ENCODE peak calls at places on chromosome 14, in five cellular contexts. One of them, this sample, is unnamed. For H3K4me1, the result is how much of the 10 kb centered on the place peaks cover.

GRCh38 chr14:44912041-44912869 is 49.5 kb downstream of the KLHL28 start:
- DNase-seq in left lung: no peak
- DNase-seq in body of pancreas: peak
- DNase-seq in HCT116: no peak
- DNase-seq in cardiac muscle cell: peak
- DNase-seq in this sample: no peak

GRCh38 chr14:106691601-106692291 is 1165.4 kb downstream of the TMEM121 start:
- DNase-seq in body of pancreas: peak
- DNase-seq in cardiac muscle cell: no peak
- DNase-seq in left lung: peak
- DNase-seq in HCT116: no peak
- DNase-seq in this sample: no peak

GRCh38 chr14:88568196-88568595 is 5.4 kb downstream of the ZC3H14 start:
- DNase-seq in body of pancreas: no peak
- DNase-seq in HCT116: no peak
- DNase-seq in left lung: no peak
- DNase-seq in cardiac muscle cell: no peak
- DNase-seq in this sample: no peak

GRCh38 chr14:80584638-80585505 is 356.7 kb downstream of the CEP128 start:
- DNase-seq in HCT116: peak
- DNase-seq in body of pancreas: no peak
- DNase-seq in cardiac muscle cell: no peak
- DNase-seq in left lung: no peak
- DNase-seq in this sample: no peak

GRCh38 chr14:75861161-75861621 is 120.6 kb downstream of the TGFB3 start:
- DNase-seq in body of pancreas: no peak
- DNase-seq in left lung: no peak
- DNase-seq in HCT116: peak
- DNase-seq in cardiac muscle cell: peak
- DNase-seq in this sample: no peak

GRCh38 chr14:89137514-89138163 is 279.4 kb downstream of the FOXN3 start:
- DNase-seq in left lung: peak
- DNase-seq in body of pancreas: peak
- DNase-seq in cardiac muscle cell: peak
- DNase-seq in HCT116: peak
- DNase-seq in this sample: peak

GRCh38 chr14:64235652-64236640 is 58.2 kb downstream of the ESR2 start:
- DNase-seq in left lung: no peak
- DNase-seq in cardiac muscle cell: no peak
- DNase-seq in body of pancreas: no peak
- DNase-seq in HCT116: no peak
- DNase-seq in this sample: no peak

GRCh38 chr14:64591809-64592208 is 42.0 kb downstream of the PPP1R36 start:
- DNase-seq in left lung: no peak
- DNase-seq in cardiac muscle cell: peak
- DNase-seq in body of pancreas: no peak
- DNase-seq in HCT116: no peak
- DNase-seq in this sample: no peak

GRCh38 chr14:43503508-43503907 is 1003.6 kb downstream of the FSCB start:
- DNase-seq in cardiac muscle cell: no peak
- DNase-seq in left lung: no peak
- DNase-seq in HCT116: no peak
- DNase-seq in body of pancreas: no peak
- DNase-seq in this sample: no peak

GRCh38 chr14:92108345-92109254 is 2.2 kb upstream of the ATXN3 start:
- DNase-seq in body of pancreas: no peak
- DNase-seq in left lung: no peak
- DNase-seq in cardiac muscle cell: peak
- DNase-seq in HCT116: no peak
- DNase-seq in this sample: no peak

GRCh38 chr14:29724991-29725390 is 202.7 kb downstream of the PRKD1 start:
- DNase-seq in cardiac muscle cell: peak
- DNase-seq in body of pancreas: peak
- DNase-seq in HCT116: no peak
- DNase-seq in left lung: no peak
- DNase-seq in this sample: no peak

GRCh38 chr14:68278568-68279436 is 459.2 kb downstream of the RAD51B start:
- DNase-seq in body of pancreas: peak
- DNase-seq in cardiac muscle cell: peak
- DNase-seq in HCT116: peak
- DNase-seq in left lung: no peak
- DNase-seq in this sample: peak

GRCh38 chr14:96757456-96757855 is 39.7 kb upstream of the VRK1 start:
- DNase-seq in HCT116: no peak
- DNase-seq in cardiac muscle cell: no peak
- DNase-seq in left lung: no peak
- DNase-seq in body of pancreas: no peak
- DNase-seq in this sample: no peak

GRCh38 chr14:87014854-87015253 is 978.1 kb downstream of the GALC start:
- DNase-seq in left lung: no peak
- DNase-seq in cardiac muscle cell: no peak
- DNase-seq in body of pancreas: no peak
- DNase-seq in HCT116: no peak
- DNase-seq in this sample: no peak

GRCh38 chr14:81164167-81164774 is 56.5 kb downstream of the GTF2A1 start:
- DNase-seq in body of pancreas: peak
- DNase-seq in left lung: peak
- DNase-seq in HCT116: peak
- DNase-seq in cardiac muscle cell: peak
- DNase-seq in this sample: peak

GRCh38 chr14:34548472-34548981 is 9.0 kb upstream of the EAPP start:
- DNase-seq in left lung: no peak
- DNase-seq in body of pancreas: peak
- DNase-seq in HCT116: no peak
- DNase-seq in cardiac muscle cell: no peak
- DNase-seq in this sample: peak

GRCh38 chr14:65798216-65798615 is 385.7 kb downstream of the FUT8 start:
- DNase-seq in body of pancreas: no peak
- DNase-seq in cardiac muscle cell: no peak
- DNase-seq in HCT116: no peak
- DNase-seq in left lung: no peak
- DNase-seq in this sample: no peak

GRCh38 chr14:103072595-103073366 is 11.2 kb upstream of the LBHD2 start:
- DNase-seq in cardiac muscle cell: no peak
- DNase-seq in left lung: no peak
- DNase-seq in HCT116: no peak
- DNase-seq in body of pancreas: peak
- DNase-seq in this sample: no peak

GRCh38 chr14:34649344-34649743 is 19.4 kb upstream of the SNX6 start:
- DNase-seq in body of pancreas: no peak
- DNase-seq in left lung: no peak
- DNase-seq in HCT116: no peak
- DNase-seq in cardiac muscle cell: peak
- DNase-seq in this sample: no peak

GRCh38 chr14:102798926-102799325 is 21.7 kb downstream of the TRAF3 start:
- DNase-seq in body of pancreas: no peak
- DNase-seq in cardiac muscle cell: no peak
- DNase-seq in HCT116: no peak
- DNase-seq in left lung: no peak
- DNase-seq in this sample: no peak

GRCh38 chr14:45251912-45252311 is 1.1 kb downstream of the MIS18BP1 start:
- DNase-seq in HCT116: no peak
- DNase-seq in body of pancreas: no peak
- DNase-seq in cardiac muscle cell: peak
- DNase-seq in left lung: no peak
- DNase-seq in this sample: no peak

GRCh38 chr14:60721331-60722162 is 2.6 kb downstream of the SIX4 start:
- DNase-seq in left lung: peak
- DNase-seq in body of pancreas: peak
- DNase-seq in cardiac muscle cell: peak
- DNase-seq in HCT116: peak
- DNase-seq in this sample: peak

GRCh38 chr14:105026033-105026785 is 5.3 kb upstream of the CDCA4 start:
- DNase-seq in left lung: no peak
- DNase-seq in body of pancreas: no peak
- DNase-seq in cardiac muscle cell: no peak
- DNase-seq in HCT116: no peak
- DNase-seq in this sample: peak

GRCh38 chr14:99755629-99756603 is 37.3 kb upstream of the EML1 start:
- DNase-seq in body of pancreas: peak
- DNase-seq in HCT116: no peak
- DNase-seq in cardiac muscle cell: peak
- DNase-seq in left lung: peak
- DNase-seq in this sample: peak

GRCh38 chr14:102911541-102911951 is 10.9 kb upstream of the AMN start:
- DNase-seq in left lung: no peak
- DNase-seq in body of pancreas: no peak
- DNase-seq in cardiac muscle cell: no peak
- DNase-seq in HCT116: no peak
- DNase-seq in this sample: no peak

GRCh38 chr14:32967421-32967820 is 28.7 kb downstream of the NPAS3 start:
- DNase-seq in cardiac muscle cell: no peak
- DNase-seq in left lung: no peak
- DNase-seq in HCT116: no peak
- DNase-seq in body of pancreas: no peak
- DNase-seq in this sample: no peak
- H3K4me3 ChIP-seq in cardiac muscle cell: no peak
- H3K4me3 ChIP-seq in left lung: no peak
- H3K4me3 ChIP-seq in HCT116: no peak
- H3K4me3 ChIP-seq in body of pancreas: no peak
- H3K4me3 ChIP-seq in this sample: no peak

DNA sequence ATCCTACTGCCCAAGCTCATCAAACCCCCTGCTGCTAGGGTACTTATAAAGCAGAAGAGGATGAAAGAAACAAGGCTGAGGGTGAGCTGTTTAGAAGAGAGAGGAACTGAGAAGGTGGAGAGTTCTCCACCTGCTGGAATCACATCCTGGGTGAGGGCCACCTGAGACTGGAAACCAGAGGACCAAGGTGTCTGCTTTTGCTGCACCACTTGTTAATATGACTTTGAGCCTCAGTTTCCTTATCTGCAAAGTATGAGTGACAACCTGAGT is 203.2 kb upstream of the SSTR1 start:
- DNase-seq in HCT116: no peak
- DNase-seq in body of pancreas: no peak
- DNase-seq in cardiac muscle cell: no peak
- DNase-seq in left lung: no peak
- DNase-seq in this sample: no peak
- H3K4me1 ChIP-seq in HCT116: under half
- H3K4me1 ChIP-seq in body of pancreas: under half
- H3K4me1 ChIP-seq in cardiac muscle cell: under half
- H3K4me1 ChIP-seq in left lung: under half
- H3K4me1 ChIP-seq in this sample: under half

GRCh38 chr14:95153866-95154265 is 3.5 kb downstream of the DICER1 start:
- DNase-seq in body of pancreas: no peak
- DNase-seq in left lung: no peak
- DNase-seq in cardiac muscle cell: no peak
- DNase-seq in HCT116: no peak
- DNase-seq in this sample: no peak
- H3K4me3 ChIP-seq in body of pancreas: no peak
- H3K4me3 ChIP-seq in left lung: no peak
- H3K4me3 ChIP-seq in cardiac muscle cell: no peak
- H3K4me3 ChIP-seq in HCT116: no peak
- H3K4me3 ChIP-seq in this sample: no peak

DNA sequence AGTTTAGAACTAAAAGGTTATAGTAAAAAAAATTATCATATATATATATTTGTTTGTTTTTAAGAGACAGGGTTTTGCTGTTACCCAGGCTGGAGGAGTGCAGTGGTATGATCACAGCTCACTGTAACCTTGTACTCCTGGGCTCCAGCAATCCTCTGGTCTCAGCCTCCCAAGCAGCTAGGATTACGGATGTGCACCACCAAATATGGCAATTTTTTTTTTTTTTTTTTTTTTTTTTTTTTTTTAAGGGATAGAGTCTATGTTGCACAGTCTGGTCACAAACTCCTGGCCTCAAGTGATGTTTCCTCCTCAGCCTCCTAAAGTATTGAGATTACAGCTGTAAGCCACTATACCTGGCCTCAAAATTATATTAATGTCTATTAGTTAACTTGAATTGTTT is 48.7 kb downstream of the PAPLN start:
- DNase-seq in cardiac muscle cell: no peak
- DNase-seq in HCT116: no peak
- DNase-seq in left lung: no peak
- DNase-seq in body of pancreas: no peak
- DNase-seq in this sample: no peak
- H3K4me1 ChIP-seq in cardiac muscle cell: under half
- H3K4me1 ChIP-seq in HCT116: under half
- H3K4me1 ChIP-seq in left lung: under half
- H3K4me1 ChIP-seq in body of pancreas: under half
- H3K4me1 ChIP-seq in this sample: under half

GRCh38 chr14:90454041-90455000 is 57.5 kb downstream of the CALM1 start:
- DNase-seq in body of pancreas: peak
- DNase-seq in HCT116: peak
- DNase-seq in cardiac muscle cell: peak
- DNase-seq in left lung: peak
- DNase-seq in this sample: peak
- H3K4me3 ChIP-seq in body of pancreas: no peak
- H3K4me3 ChIP-seq in HCT116: no peak
- H3K4me3 ChIP-seq in cardiac muscle cell: peak
- H3K4me3 ChIP-seq in left lung: peak
- H3K4me3 ChIP-seq in this sample: peak

DNA sequence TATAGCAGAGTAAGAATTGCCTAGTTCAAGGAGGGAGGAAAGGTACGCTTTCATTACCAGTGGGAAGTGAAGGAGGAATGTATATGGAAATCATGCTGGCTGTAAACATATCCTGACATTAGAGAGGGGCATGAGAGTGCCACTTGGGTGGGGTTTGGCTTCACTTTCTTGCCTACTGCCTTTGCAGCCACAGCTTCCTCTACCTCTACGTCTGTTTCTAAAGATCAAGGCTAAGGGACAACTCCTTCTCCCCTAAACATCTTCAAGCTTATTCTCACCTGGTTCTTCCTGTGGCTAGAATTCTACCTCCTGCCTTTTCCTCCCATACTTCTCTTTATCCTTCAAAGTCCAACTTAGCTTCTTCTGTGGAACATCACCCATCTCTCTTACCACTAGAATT is 58.0 kb downstream of the SUSD6 start:
- DNase-seq in HCT116: no peak
- DNase-seq in left lung: no peak
- DNase-seq in cardiac muscle cell: no peak
- DNase-seq in body of pancreas: no peak
- DNase-seq in this sample: no peak
- H3K4me1 ChIP-seq in HCT116: under half
- H3K4me1 ChIP-seq in left lung: under half
- H3K4me1 ChIP-seq in cardiac muscle cell: under half
- H3K4me1 ChIP-seq in body of pancreas: half or more
- H3K4me1 ChIP-seq in this sample: under half